ENCODE peak calls at places on chromosome 16, in four cellular contexts. One of them, this sample, is unnamed.

GRCh38 chr16:85853641-85854545 is 45.1 kb upstream of the IRF8 start:
- DNase-seq in body of pancreas: no peak
- DNase-seq in Kasumi-1: peak; percentile 86
- DNase-seq in effector memory CD4-positive, alpha-beta T cell: no peak
- DNase-seq in this sample: no peak

GRCh38 chr16:74698220-74698619 is 2.4 kb downstream of the MLKL start:
- DNase-seq in Kasumi-1: no peak
- DNase-seq in effector memory CD4-positive, alpha-beta T cell: no peak
- DNase-seq in body of pancreas: no peak
- DNase-seq in this sample: no peak

GRCh38 chr16:71479420-71479819 is 9.7 kb downstream of the ZNF19 start:
- DNase-seq in effector memory CD4-positive, alpha-beta T cell: no peak
- DNase-seq in body of pancreas: no peak
- DNase-seq in Kasumi-1: peak; percentile 56
- DNase-seq in this sample: no peak

GRCh38 chr16:85123891-85124635 is 11.8 kb upstream of the CIBAR2 start:
- DNase-seq in Kasumi-1: no peak
- DNase-seq in body of pancreas: peak; percentile 26
- DNase-seq in effector memory CD4-positive, alpha-beta T cell: no peak
- DNase-seq in this sample: no peak

GRCh38 chr16:82229800-82230619 is 60.0 kb upstream of the MPHOSPH6 start:
- DNase-seq in Kasumi-1: peak; percentile 69
- DNase-seq in effector memory CD4-positive, alpha-beta T cell: peak; percentile 10
- DNase-seq in body of pancreas: peak; percentile 78
- DNase-seq in this sample: peak; percentile 9

GRCh38 chr16:84790291-84790690 is 29.5 kb upstream of the CRISPLD2 start:
- DNase-seq in body of pancreas: no peak
- DNase-seq in effector memory CD4-positive, alpha-beta T cell: no peak
- DNase-seq in Kasumi-1: no peak
- DNase-seq in this sample: no peak

GRCh38 chr16:11274964-11275363 is 1.3 kb downstream of the PRM2 start:
- DNase-seq in effector memory CD4-positive, alpha-beta T cell: no peak
- DNase-seq in body of pancreas: no peak
- DNase-seq in Kasumi-1: no peak
- DNase-seq in this sample: no peak

GRCh38 chr16:10575506-10576130 is 4.8 kb downstream of the EMP2 start:
- DNase-seq in body of pancreas: no peak
- DNase-seq in effector memory CD4-positive, alpha-beta T cell: no peak
- DNase-seq in Kasumi-1: no peak
- DNase-seq in this sample: no peak

GRCh38 chr16:69890114-69890890 is 60.8 kb upstream of the CLEC18A start:
- DNase-seq in body of pancreas: peak; percentile 40
- DNase-seq in Kasumi-1: no peak
- DNase-seq in effector memory CD4-positive, alpha-beta T cell: no peak
- DNase-seq in this sample: no peak

GRCh38 chr16:17360810-17361209 is 110.0 kb downstream of the XYLT1 start:
- DNase-seq in body of pancreas: no peak
- DNase-seq in effector memory CD4-positive, alpha-beta T cell: no peak
- DNase-seq in Kasumi-1: no peak
- DNase-seq in this sample: no peak

GRCh38 chr16:1193143-1193824 is 31.8 kb downstream of the TPSG1 start:
- DNase-seq in body of pancreas: no peak
- DNase-seq in effector memory CD4-positive, alpha-beta T cell: no peak
- DNase-seq in Kasumi-1: no peak
- DNase-seq in this sample: no peak

GRCh38 chr16:5065813-5066212 is at the start of gene C16orf89:
- DNase-seq in body of pancreas: no peak
- DNase-seq in effector memory CD4-positive, alpha-beta T cell: no peak
- DNase-seq in Kasumi-1: no peak
- DNase-seq in this sample: no peak

GRCh38 chr16:8975039-8975438 is 11.3 kb upstream of the USP7 start:
- DNase-seq in effector memory CD4-positive, alpha-beta T cell: no peak
- DNase-seq in Kasumi-1: no peak
- DNase-seq in body of pancreas: no peak
- DNase-seq in this sample: no peak

GRCh38 chr16:57532251-57532625 is 4.1 kb downstream of the CCDC102A start:
- DNase-seq in body of pancreas: peak; percentile 7
- DNase-seq in effector memory CD4-positive, alpha-beta T cell: no peak
- DNase-seq in Kasumi-1: no peak
- DNase-seq in this sample: no peak

GRCh38 chr16:10277597-10277996 is 95.4 kb upstream of the GRIN2A start:
- DNase-seq in Kasumi-1: no peak
- DNase-seq in body of pancreas: no peak
- DNase-seq in effector memory CD4-positive, alpha-beta T cell: no peak
- DNase-seq in this sample: no peak

GRCh38 chr16:64211306-64211705 is 910.6 kb downstream of the CDH11 start:
- DNase-seq in effector memory CD4-positive, alpha-beta T cell: no peak
- DNase-seq in Kasumi-1: no peak
- DNase-seq in body of pancreas: no peak
- DNase-seq in this sample: no peak

This sample was measured in T-helper 2 cell.